ENCODE peak calls at places on chromosomes 4 and X, in nine cellular contexts. K, N, X, D, C, R, G, J and Q are unnamed samples.

GRCh38 chrX:41522071-41522470 is 74.9 kb downstream of the NYX start:
- DNase-seq in J (no peak), D (no peak), K (no peak), X (peak), C (no peak), G (no peak), N (no peak), R (no peak), Q (no peak)

GRCh38 chr4:3368841-3369760 is 72.7 kb upstream of the HGFAC start:
- DNase-seq in K (no peak), X (no peak), D (no peak), C (no peak), G (no peak), N (no peak), J (no peak), R (no peak), Q (no peak)

GRCh38 chr4:80202784-80203553 is 5.7 kb downstream of the PRDM8 start:
- DNase-seq in D (peak), J (no peak), G (no peak), R (no peak), K (peak), C (no peak), X (peak), N (peak), Q (peak)

GRCh38 chr4:112889619-112890294 is 159.7 kb upstream of the ANK2 start:
- DNase-seq in J (peak), C (no peak), X (peak), D (no peak), G (peak), R (no peak), K (no peak), N (no peak), Q (no peak)

GRCh38 chr4:139972305-139972704 is 181.7 kb downstream of the MAML3 start:
- DNase-seq in N (no peak), R (no peak), X (peak), D (no peak), C (no peak), J (no peak), G (no peak), K (no peak), Q (no peak)

GRCh38 chr4:100983426-100983825 is 363.9 kb downstream of the PPP3CA start:
- DNase-seq in K (no peak), C (no peak), R (no peak), G (no peak), D (no peak), N (no peak), X (no peak), J (no peak), Q (no peak)

GRCh38 chr4:87555751-87556619 is 26.8 kb upstream of the SPARCL1 start:
- DNase-seq in G (peak), X (peak), N (no peak), K (no peak), D (no peak), J (peak), C (no peak), R (no peak), Q (no peak)

GRCh38 chr4:5822617-5823016 is 70.3 kb downstream of the CRMP1 start:
- DNase-seq in R (no peak), X (no peak), G (no peak), C (no peak), K (no peak), D (no peak), N (no peak), J (no peak), Q (no peak)

GRCh38 chr4:140135529-140136021 is 18.4 kb downstream of the MAML3 start:
- DNase-seq in R (peak), X (no peak), N (no peak), K (peak), G (no peak), C (no peak), D (peak), J (peak), Q (no peak)

GRCh38 chrX:123184199-123184857 is at the start of gene GRIA3:
- DNase-seq in D (peak), C (no peak), K (no peak), X (peak), J (peak), R (no peak), N (no peak), G (no peak), Q (peak)

GRCh38 chr4:71186566-71187398 is 152.0 kb upstream of the SLC4A4 start:
- DNase-seq in G (no peak), D (peak), C (peak), X (peak), N (peak), K (peak), R (no peak), J (peak), Q (no peak)

GRCh38 chr4:5276475-5277045 is 225.3 kb downstream of the STK32B start:
- DNase-seq in C (no peak), R (no peak), J (no peak), D (no peak), K (no peak), X (no peak), G (no peak), N (no peak), Q (no peak)

GRCh38 chrX:72694170-72694569 is 19.9 kb downstream of the PHKA1 start:
- DNase-seq in D (no peak), X (peak), G (no peak), J (no peak), R (no peak), N (no peak), C (no peak), K (no peak), Q (no peak)

GRCh38 chr4:57369446-57369845 is 259.3 kb upstream of the IGFBP7 start:
- DNase-seq in G (no peak), K (no peak), J (peak), D (no peak), C (no peak), R (no peak), N (no peak), X (no peak), Q (no peak)

GRCh38 chr4:37885496-37885895 is 5.4 kb upstream of the TBC1D1 start:
- DNase-seq in K (no peak), X (no peak), D (no peak), N (peak), J (peak), G (no peak), R (peak), C (no peak), Q (no peak)

GRCh38 chr4:166842795-166843261 is 391.5 kb downstream of the SPOCK3 start:
- DNase-seq in R (no peak), N (no peak), X (no peak), K (peak), G (no peak), D (no peak), J (no peak), C (no peak), Q (no peak)

GRCh38 chrX:42384956-42385355 is 393.0 kb downstream of the PPP1R2C start:
- DNase-seq in N (no peak), G (no peak), X (peak), D (no peak), R (no peak), C (no peak), K (no peak), J (no peak), Q (no peak)

GRCh38 chrX:133985164-133986007 is at the start of gene GPC3:
- DNase-seq in G (no peak), N (peak), D (peak), J (no peak), C (peak), X (peak), R (no peak), K (peak), Q (peak)